ENCODE peak calls at places on chromosome 4, in six cellular contexts. P, Q, U, B, D and J are unnamed samples.

GRCh38 chr4:177937051-177937450 is 494.8 kb upstream of the AGA start:
- DNase-seq in P (no peak), Q (no peak), U (no peak), B (no peak), D (no peak), J (no peak)

GRCh38 chr4:766152-766515 is 59.8 kb downstream of the CPLX1 start:
- DNase-seq in P (no peak), Q (no peak), U (peak), B (no peak), D (no peak), J (no peak)

GRCh38 chr4:3852309-3852708 is 86.1 kb downstream of the ADRA2C start:
- DNase-seq in P (no peak), Q (no peak), U (no peak), B (no peak), D (no peak), J (no peak)

GRCh38 chr4:1568855-1569460 is 115.2 kb downstream of the FAM53A start:
- DNase-seq in P (no peak), Q (no peak), U (no peak), B (no peak), D (no peak), J (no peak)

GRCh38 chr4:39825741-39826231 is 127.8 kb downstream of the UBE2K start:
- DNase-seq in P (no peak), Q (no peak), U (peak), B (no peak), D (no peak), J (no peak)

GRCh38 chr4:158530898-158531297 is 9.2 kb downstream of the RXFP1 start:
- DNase-seq in P (no peak), Q (no peak), U (no peak), B (no peak), D (no peak), J (no peak)

GRCh38 chr4:97942137-97942536 is 201.1 kb downstream of the STPG2 start:
- DNase-seq in P (no peak), Q (no peak), U (no peak), B (no peak), D (no peak), J (no peak)

GRCh38 chr4:16875487-16875886 is 23.0 kb downstream of the LDB2 start:
- DNase-seq in P (no peak), Q (no peak), U (peak), B (no peak), D (no peak), J (no peak)

GRCh38 chr4:164648151-164648848 is 105.6 kb upstream of the SMIM31 start:
- DNase-seq in P (no peak), Q (no peak), U (peak), B (no peak), D (no peak), J (no peak)

GRCh38 chr4:101419324-101420135 is 72.2 kb upstream of the PPP3CA start:
- DNase-seq in P (no peak), Q (peak), U (peak), B (no peak), D (peak), J (peak)

GRCh38 chr4:4574792-4575191 is 32.9 kb upstream of the STX18 start:
- DNase-seq in P (no peak), Q (peak), U (peak), B (no peak), D (peak), J (peak)

GRCh38 chr4:142700521-142700920 is 145.6 kb downstream of the INPP4B start:
- DNase-seq in P (no peak), Q (no peak), U (no peak), B (no peak), D (no peak), J (no peak)

GRCh38 chr4:126004936-126005335 is 690.2 kb downstream of the FAT4 start:
- DNase-seq in P (no peak), Q (no peak), U (peak), B (no peak), D (no peak), J (no peak)

GRCh38 chr4:77576351-77576750 is 29.3 kb upstream of the CXCL13 start:
- DNase-seq in P (no peak), Q (no peak), U (peak), B (no peak), D (no peak), J (no peak)

GRCh38 chr4:77579406-77580076 is 26.1 kb upstream of the CXCL13 start:
- DNase-seq in P (no peak), Q (no peak), U (peak), B (no peak), D (no peak), J (no peak)

GRCh38 chr4:77582151-77582550 is 23.5 kb upstream of the CXCL13 start:
- DNase-seq in P (no peak), Q (no peak), U (no peak), B (no peak), D (no peak), J (no peak)

GRCh38 chr4:77581724-77582123 is 23.9 kb upstream of the CXCL13 start:
- DNase-seq in P (no peak), Q (no peak), U (no peak), B (no peak), D (no peak), J (peak)

GRCh38 chr4:77578145-77578544 is 27.5 kb upstream of the CXCL13 start:
- DNase-seq in P (no peak), Q (no peak), U (no peak), B (no peak), D (no peak), J (no peak)
- TF ChIP-seq CTCF in P (no peak), Q (peak), U (no peak), B (no peak), D (no peak), J (peak)

GRCh38 chr4:151105454-151106032 is 6.1 kb downstream of the RPS3A start:
- DNase-seq in P (no peak), Q (no peak), U (no peak), B (no peak), D (no peak), J (no peak)
- TF ChIP-seq CTCF in P (no peak), Q (no peak), U (no peak), B (no peak), D (no peak), J (no peak)

GRCh38 chr4:12902735-12903134 is 581.4 kb downstream of the RAB28 start:
- DNase-seq in P (no peak), Q (no peak), U (no peak), B (no peak), D (no peak), J (no peak)
- TF ChIP-seq CTCF in P (no peak), Q (no peak), U (no peak), B (no peak), D (no peak), J (no peak)

DNA sequence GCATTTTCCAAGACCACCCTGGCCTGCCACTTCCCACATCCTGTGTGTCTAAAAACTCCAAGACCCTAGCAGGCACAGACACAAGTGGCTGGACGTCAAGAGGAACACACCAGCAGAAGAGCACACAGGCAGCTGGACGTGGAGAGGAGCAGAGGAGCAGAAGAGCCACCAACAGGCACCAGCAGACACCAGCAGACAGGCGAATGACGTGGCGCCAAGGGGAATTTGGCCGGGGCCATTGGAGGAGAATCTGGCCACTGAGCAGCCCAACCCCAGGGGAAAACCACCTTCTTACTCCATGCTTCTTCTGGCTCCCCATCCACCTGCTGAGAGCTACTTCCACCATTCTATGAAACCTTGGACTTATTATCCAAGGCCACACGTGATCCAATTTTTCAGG is 243.1 kb upstream of the CTSO start:
- DNase-seq in P (no peak), Q (peak), U (no peak), B (no peak), D (no peak), J (no peak)
- TF ChIP-seq CTCF in P (no peak), Q (no peak), U (no peak), B (no peak), D (no peak), J (no peak)